ENCODE peak calls at places on chromosome 2, in eight cellular contexts. M is stimulated activated CD8-positive, alpha-beta memory T cell treated with anti-CD3 and anti-CD28 coated beads, Interleukin-15, amount 100 ng/mL, for 24 hours; A is mesenteric fat pad; W is M059J; B is natural killer cell treated with Interleukin-12 subunit alpha and Interleukin-12 subunit beta and Interleukin-15 and Interleukin-18, amount 100 ng/mL, for 72 hours; T is AG09319; G is activated naive CD8-positive, alpha-beta T cell treated with anti-CD3 and anti-CD28 coated beads for 36 hours; K is neuronal stem cell. U is an unnamed sample.

GRCh38 chr2:234754126-234754525 is 197.7 kb upstream of the SH3BP4 start:
- DNase-seq in K (no peak), T (no peak), A (no peak), B (no peak), G (no peak), W (no peak), M (no peak), U (no peak)

GRCh38 chr2:214960677-214961076 is 151.2 kb upstream of the BARD1 start:
- DNase-seq in T (no peak), A (no peak), K (no peak), G (no peak), W (peak; percentile 2), M (no peak), B (no peak), U (no peak)

GRCh38 chr2:133642831-133643230 is 74.6 kb upstream of the NCKAP5 start:
- DNase-seq in M (no peak), K (no peak), A (no peak), G (no peak), B (no peak), T (no peak), W (peak; percentile 25), U (no peak)

GRCh38 chr2:10036095-10036879 is 7.1 kb upstream of the KLF11 start:
- DNase-seq in K (no peak), G (peak; percentile 44), M (no peak), A (no peak), B (peak; percentile 73), W (peak; percentile 89), T (peak; percentile 39), U (no peak)

GRCh38 chr2:67217398-67217797 is 179.7 kb upstream of the ETAA1 start:
- DNase-seq in A (no peak), W (no peak), B (no peak), M (no peak), G (no peak), T (no peak), K (no peak), U (no peak)

GRCh38 chr2:214103199-214104001 is 307.5 kb upstream of the VWC2L start:
- DNase-seq in T (no peak), K (no peak), B (no peak), A (no peak), W (no peak), M (no peak), G (no peak), U (no peak)

GRCh38 chr2:202642567-202642966 is 7.8 kb downstream of the FAM117B start:
- DNase-seq in B (no peak), K (no peak), M (no peak), T (no peak), G (no peak), A (no peak), W (no peak), U (no peak)

GRCh38 chr2:163554864-163555263 is 180.9 kb downstream of the FIGN start:
- DNase-seq in M (no peak), W (peak; percentile 37), K (no peak), B (no peak), G (no peak), A (no peak), T (no peak), U (no peak)

GRCh38 chr2:193409951-193410350 is 1215.2 kb upstream of the TMEFF2 start:
- DNase-seq in W (no peak), A (no peak), K (peak; percentile 32), T (no peak), B (no peak), M (no peak), G (no peak), U (no peak)

GRCh38 chr2:238855891-238856580 is 8.2 kb downstream of the TWIST2 start:
- DNase-seq in T (no peak), K (no peak), M (no peak), W (no peak), A (no peak), B (no peak), G (no peak), U (no peak)

GRCh38 chr2:1740714-1741584 is 3.4 kb downstream of the PXDN start:
- DNase-seq in A (peak; percentile 78), B (no peak), W (peak; percentile 52), T (no peak), G (no peak), K (no peak), M (no peak), U (peak; percentile 78)

GRCh38 chr2:240396623-240397541 is 38.6 kb upstream of the GPC1 start:
- DNase-seq in M (no peak), B (peak; percentile 52), G (no peak), A (peak; percentile 74), K (no peak), T (no peak), W (no peak), U (no peak)

GRCh38 chr2:46909771-46910419 is 5.7 kb downstream of the MCFD2 start:
- DNase-seq in K (no peak), A (no peak), M (no peak), W (peak; percentile 98), T (no peak), G (peak; percentile 52), B (peak; percentile 78), U (no peak)

GRCh38 chr2:4715065-4715464 is 977.1 kb upstream of the SOX11 start:
- DNase-seq in A (no peak), W (no peak), B (no peak), K (no peak), T (no peak), M (no peak), G (no peak), U (no peak)